ENCODE peak calls at places on chromosomes 6 and 20, in six cellular contexts. F, L, P, X, G and Q are unnamed samples. For H3K27me3, the result is how much of the 10 kb centered on the place peaks cover.

GRCh38 chr20:51687071-51687470 is 81.1 kb downstream of the ATP9A start:
- DNase-seq in F (no peak), L (no peak), P (no peak), X (no peak), G (peak), Q (no peak)

GRCh38 chr6:85865665-85866372 is 223.1 kb upstream of the SYNCRIP start:
- DNase-seq in F (peak), L (no peak), P (peak), X (no peak), G (peak), Q (no peak)

GRCh38 chr6:82410151-82410621 is 46.6 kb downstream of the TPBG start:
- DNase-seq in F (no peak), L (no peak), P (no peak), X (no peak), G (peak), Q (no peak)

GRCh38 chr20:44052166-44052565 is 134.8 kb downstream of the JPH2 start:
- DNase-seq in F (no peak), L (no peak), P (no peak), X (no peak), G (no peak), Q (no peak)

GRCh38 chr6:115591973-115592486 is 468.7 kb downstream of the FRK start:
- DNase-seq in F (no peak), L (no peak), P (no peak), X (no peak), G (peak), Q (no peak)

GRCh38 chr20:50891138-50891537 is 40.1 kb downstream of the ADNP start:
- DNase-seq in F (no peak), L (no peak), P (no peak), X (no peak), G (peak), Q (no peak)

GRCh38 chr6:8658391-8658790 is 223.0 kb upstream of the SLC35B3 start:
- DNase-seq in F (no peak), L (no peak), P (no peak), X (no peak), G (no peak), Q (no peak)

GRCh38 chr20:14919473-14920157 is 582.2 kb upstream of the FLRT3 start:
- DNase-seq in F (peak), L (no peak), P (no peak), X (no peak), G (no peak), Q (no peak)

GRCh38 chr6:7673063-7673536 is 52.8 kb upstream of the BMP6 start:
- DNase-seq in F (peak), L (no peak), P (no peak), X (peak), G (peak), Q (peak)

GRCh38 chr6:23688650-23689049 is 437.4 kb upstream of the NRSN1 start:
- DNase-seq in F (no peak), L (no peak), P (no peak), X (no peak), G (no peak), Q (no peak)

GRCh38 chr6:3848380-3848779 is 793 bp upstream of the FAM50B start:
- DNase-seq in F (no peak), L (no peak), P (no peak), X (no peak), G (no peak), Q (no peak)

GRCh38 chr6:108580645-108581044 is 19.9 kb downstream of the FOXO3 start:
- DNase-seq in F (no peak), L (no peak), P (no peak), X (no peak), G (no peak), Q (no peak)
- H3K4me3 ChIP-seq in F (no peak), L (no peak), P (peak), X (peak), G (peak), Q (no peak)

DNA sequence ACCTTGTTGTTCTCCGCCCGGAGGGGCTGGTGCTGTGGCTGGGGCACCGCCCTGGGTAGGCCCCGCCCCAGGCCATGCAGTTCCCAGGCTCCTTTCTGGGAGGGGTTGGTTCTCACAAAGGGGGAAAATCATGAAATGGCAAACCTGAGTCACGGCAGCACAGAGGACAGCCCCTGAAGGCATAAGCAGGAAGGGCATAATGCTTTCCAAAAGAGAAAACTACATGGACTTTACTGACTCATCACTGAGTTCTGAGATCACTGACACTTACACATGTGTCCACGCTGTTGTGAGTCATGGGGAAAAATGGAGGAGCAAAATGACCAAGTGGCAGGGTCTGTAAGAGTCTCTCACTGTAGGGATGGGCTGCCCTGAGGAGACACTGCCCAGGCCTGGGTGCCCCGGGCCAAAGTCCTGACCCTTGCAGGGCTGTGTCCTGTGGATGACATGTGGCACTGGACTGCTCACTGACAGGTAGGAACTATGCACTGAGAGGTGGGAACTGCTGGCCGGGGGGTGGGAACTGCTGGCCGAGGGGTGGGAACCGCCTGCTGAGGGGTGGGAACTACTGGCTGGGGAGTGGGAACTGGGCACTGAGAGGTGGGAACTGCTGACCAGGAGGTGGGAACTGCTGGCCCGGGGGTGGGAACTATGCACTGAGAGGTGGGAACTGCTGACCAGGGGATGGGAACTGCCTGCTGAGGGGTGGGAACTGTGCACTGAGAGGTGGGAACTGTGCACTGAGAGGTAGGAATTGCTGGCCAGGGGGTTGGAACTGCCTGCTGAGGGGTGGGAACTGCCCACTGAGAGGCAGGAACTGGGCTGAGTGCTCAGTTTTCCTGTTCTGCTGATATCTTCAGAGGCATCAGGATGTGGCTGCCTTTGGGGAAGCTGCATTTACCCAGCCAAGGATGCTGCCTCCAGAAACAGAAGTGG is 90.4 kb downstream of the THBS2 start:
- DNase-seq in F (no peak), L (peak), P (no peak), X (no peak), G (peak), Q (no peak)
- TF ChIP-seq CTCF in F (no peak), L (no peak), P (no peak), X (no peak), G (peak), Q (no peak)

DNA sequence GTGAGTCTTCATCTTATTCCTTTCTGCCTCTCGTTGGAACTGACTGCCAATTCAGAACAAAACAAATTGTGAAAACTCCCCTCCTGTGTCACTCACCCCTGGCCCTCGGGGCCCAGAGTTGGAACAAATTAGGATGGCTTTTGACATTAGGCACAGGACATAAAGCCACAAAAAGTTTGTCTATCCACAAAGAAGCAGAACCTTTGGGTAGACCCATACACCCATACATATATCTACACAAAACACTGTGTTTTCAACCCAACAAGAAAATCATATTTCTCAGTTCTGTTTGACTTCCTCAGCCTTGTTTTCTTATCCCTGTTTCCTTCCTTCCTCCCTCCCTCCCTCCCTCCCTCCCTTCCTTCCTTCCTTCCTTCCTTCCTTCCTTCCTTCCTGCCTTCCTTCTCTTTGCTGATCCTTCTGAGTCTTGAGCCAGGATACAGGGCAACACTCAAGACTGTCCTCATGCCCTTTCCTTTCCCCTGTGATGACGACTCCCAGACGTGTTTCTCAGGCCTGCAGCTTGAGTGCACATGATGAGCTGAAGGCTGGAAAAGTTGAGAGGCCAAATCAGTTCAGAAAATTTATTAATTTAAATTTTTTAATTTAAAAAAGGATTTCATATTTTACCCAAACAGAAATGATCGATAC is 41.7 kb upstream of the NKX2-2 start:
- DNase-seq in F (no peak), L (no peak), P (no peak), X (no peak), G (no peak), Q (no peak)
- H3K27me3 ChIP-seq in F (under half), L (under half), P (under half), X (half or more), G (under half), Q (under half)

DNA sequence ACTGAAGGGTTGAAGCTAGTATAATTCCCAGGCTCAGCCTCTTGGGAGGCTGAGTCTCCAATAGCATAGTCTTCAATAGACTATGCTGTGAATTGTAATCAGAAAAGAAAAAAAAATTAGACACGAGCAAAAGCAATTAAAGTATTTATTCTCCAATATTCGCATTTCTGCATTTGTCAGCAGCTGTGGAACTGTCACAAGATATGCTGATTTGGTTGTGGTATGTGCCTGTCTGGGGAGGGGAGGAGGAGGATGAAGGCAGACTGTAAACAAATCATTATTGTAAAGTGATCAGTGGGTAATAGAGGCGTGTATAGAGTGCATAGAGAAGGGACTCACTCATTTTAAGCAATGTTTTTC is 10.1 kb upstream of the BICRAL start:
- DNase-seq in F (no peak), L (no peak), P (peak), X (no peak), G (no peak), Q (no peak)
- H3K4me3 ChIP-seq in F (no peak), L (no peak), P (peak), X (no peak), G (no peak), Q (peak)

GRCh38 chr6:45724027-45724426 is 291.6 kb downstream of the CLIC5 start:
- DNase-seq in F (no peak), L (no peak), P (no peak), X (no peak), G (no peak), Q (no peak)
- TF ChIP-seq CTCF in F (no peak), L (no peak), P (no peak), X (no peak), G (no peak), Q (no peak)